ENCODE peak calls at places on chromosomes 12 and 14, in eight cellular contexts. One of them, this sample, is unnamed.

GRCh38 chr12:27975222-27976136 is 2.9 kb upstream of the PTHLH start:
- DNase-seq in cardiac fibroblast: peak
- DNase-seq in progenitor cell of endocrine pancreas: peak
- DNase-seq in HL-60: no peak
- DNase-seq in iris pigment epithelial cell: peak
- DNase-seq in renal cortical epithelial cell: peak
- DNase-seq in stimulated activated CD4-positive, alpha-beta T cell treated with anti-CD3 and anti-CD28 coated beads, Interleukin-1b, Interleukin-23, amount 100 ng/mL, for 24 hours: no peak
- DNase-seq in AML-193: no peak
- DNase-seq in this sample: no peak

GRCh38 chr12:110826592-110827200 is 20.1 kb upstream of the CCDC63 start:
- DNase-seq in HL-60: peak
- DNase-seq in AML-193: peak
- DNase-seq in stimulated activated CD4-positive, alpha-beta T cell treated with anti-CD3 and anti-CD28 coated beads, Interleukin-1b, Interleukin-23, amount 100 ng/mL, for 24 hours: peak
- DNase-seq in cardiac fibroblast: peak
- DNase-seq in iris pigment epithelial cell: peak
- DNase-seq in renal cortical epithelial cell: peak
- DNase-seq in progenitor cell of endocrine pancreas: peak
- DNase-seq in this sample: peak

GRCh38 chr12:55700255-55701018 is 7.3 kb downstream of the ITGA7 start:
- DNase-seq in stimulated activated CD4-positive, alpha-beta T cell treated with anti-CD3 and anti-CD28 coated beads, Interleukin-1b, Interleukin-23, amount 100 ng/mL, for 24 hours: no peak
- DNase-seq in progenitor cell of endocrine pancreas: no peak
- DNase-seq in cardiac fibroblast: no peak
- DNase-seq in HL-60: peak
- DNase-seq in AML-193: peak
- DNase-seq in iris pigment epithelial cell: no peak
- DNase-seq in renal cortical epithelial cell: no peak
- DNase-seq in this sample: no peak

GRCh38 chr12:111745201-111745600 is 21.5 kb upstream of the ALDH2 start:
- DNase-seq in progenitor cell of endocrine pancreas: no peak
- DNase-seq in cardiac fibroblast: no peak
- DNase-seq in renal cortical epithelial cell: no peak
- DNase-seq in AML-193: no peak
- DNase-seq in iris pigment epithelial cell: no peak
- DNase-seq in stimulated activated CD4-positive, alpha-beta T cell treated with anti-CD3 and anti-CD28 coated beads, Interleukin-1b, Interleukin-23, amount 100 ng/mL, for 24 hours: no peak
- DNase-seq in HL-60: no peak
- DNase-seq in this sample: no peak

GRCh38 chr14:104660597-104660996 is 28.8 kb upstream of the INF2 start:
- DNase-seq in progenitor cell of endocrine pancreas: no peak
- DNase-seq in cardiac fibroblast: no peak
- DNase-seq in HL-60: no peak
- DNase-seq in stimulated activated CD4-positive, alpha-beta T cell treated with anti-CD3 and anti-CD28 coated beads, Interleukin-1b, Interleukin-23, amount 100 ng/mL, for 24 hours: no peak
- DNase-seq in AML-193: no peak
- DNase-seq in iris pigment epithelial cell: no peak
- DNase-seq in renal cortical epithelial cell: no peak
- DNase-seq in this sample: no peak

GRCh38 chr12:1630827-1631591 is 2.0 kb downstream of the WNT5B start:
- DNase-seq in AML-193: no peak
- DNase-seq in stimulated activated CD4-positive, alpha-beta T cell treated with anti-CD3 and anti-CD28 coated beads, Interleukin-1b, Interleukin-23, amount 100 ng/mL, for 24 hours: no peak
- DNase-seq in renal cortical epithelial cell: no peak
- DNase-seq in progenitor cell of endocrine pancreas: no peak
- DNase-seq in cardiac fibroblast: peak
- DNase-seq in HL-60: no peak
- DNase-seq in iris pigment epithelial cell: peak
- DNase-seq in this sample: no peak

GRCh38 chr12:133129368-133130037 is 571 bp downstream of the ZNF891 start:
- DNase-seq in stimulated activated CD4-positive, alpha-beta T cell treated with anti-CD3 and anti-CD28 coated beads, Interleukin-1b, Interleukin-23, amount 100 ng/mL, for 24 hours: no peak
- DNase-seq in cardiac fibroblast: peak
- DNase-seq in renal cortical epithelial cell: peak
- DNase-seq in HL-60: no peak
- DNase-seq in iris pigment epithelial cell: peak
- DNase-seq in progenitor cell of endocrine pancreas: no peak
- DNase-seq in AML-193: no peak
- DNase-seq in this sample: no peak

GRCh38 chr14:81303258-81303935 is 82.6 kb upstream of the GTF2A1 start:
- DNase-seq in progenitor cell of endocrine pancreas: peak
- DNase-seq in AML-193: peak
- DNase-seq in cardiac fibroblast: no peak
- DNase-seq in renal cortical epithelial cell: peak
- DNase-seq in HL-60: peak
- DNase-seq in stimulated activated CD4-positive, alpha-beta T cell treated with anti-CD3 and anti-CD28 coated beads, Interleukin-1b, Interleukin-23, amount 100 ng/mL, for 24 hours: no peak
- DNase-seq in iris pigment epithelial cell: no peak
- DNase-seq in this sample: peak

GRCh38 chr12:42468853-42469252 is 120.7 kb downstream of the PRICKLE1 start:
- DNase-seq in renal cortical epithelial cell: no peak
- DNase-seq in cardiac fibroblast: no peak
- DNase-seq in stimulated activated CD4-positive, alpha-beta T cell treated with anti-CD3 and anti-CD28 coated beads, Interleukin-1b, Interleukin-23, amount 100 ng/mL, for 24 hours: no peak
- DNase-seq in iris pigment epithelial cell: no peak
- DNase-seq in HL-60: no peak
- DNase-seq in progenitor cell of endocrine pancreas: no peak
- DNase-seq in AML-193: no peak
- DNase-seq in this sample: no peak

GRCh38 chr14:51401756-51402155 is 161.7 kb downstream of the TMX1 start:
- DNase-seq in iris pigment epithelial cell: no peak
- DNase-seq in cardiac fibroblast: no peak
- DNase-seq in AML-193: no peak
- DNase-seq in progenitor cell of endocrine pancreas: no peak
- DNase-seq in stimulated activated CD4-positive, alpha-beta T cell treated with anti-CD3 and anti-CD28 coated beads, Interleukin-1b, Interleukin-23, amount 100 ng/mL, for 24 hours: no peak
- DNase-seq in HL-60: no peak
- DNase-seq in renal cortical epithelial cell: no peak
- DNase-seq in this sample: no peak

GRCh38 chr12:59036973-59037807 is 116.9 kb upstream of the LRIG3 start:
- DNase-seq in renal cortical epithelial cell: peak
- DNase-seq in progenitor cell of endocrine pancreas: no peak
- DNase-seq in iris pigment epithelial cell: peak
- DNase-seq in cardiac fibroblast: peak
- DNase-seq in stimulated activated CD4-positive, alpha-beta T cell treated with anti-CD3 and anti-CD28 coated beads, Interleukin-1b, Interleukin-23, amount 100 ng/mL, for 24 hours: no peak
- DNase-seq in AML-193: no peak
- DNase-seq in HL-60: no peak
- DNase-seq in this sample: no peak

GRCh38 chr12:116299064-116299463 is 21.6 kb upstream of the MED13L start:
- DNase-seq in stimulated activated CD4-positive, alpha-beta T cell treated with anti-CD3 and anti-CD28 coated beads, Interleukin-1b, Interleukin-23, amount 100 ng/mL, for 24 hours: no peak
- DNase-seq in iris pigment epithelial cell: no peak
- DNase-seq in AML-193: no peak
- DNase-seq in progenitor cell of endocrine pancreas: no peak
- DNase-seq in renal cortical epithelial cell: no peak
- DNase-seq in cardiac fibroblast: no peak
- DNase-seq in HL-60: no peak
- DNase-seq in this sample: no peak

GRCh38 chr14:87161502-87161901 is 831.5 kb downstream of the GALC start:
- DNase-seq in AML-193: no peak
- DNase-seq in renal cortical epithelial cell: no peak
- DNase-seq in cardiac fibroblast: no peak
- DNase-seq in iris pigment epithelial cell: no peak
- DNase-seq in progenitor cell of endocrine pancreas: no peak
- DNase-seq in HL-60: no peak
- DNase-seq in stimulated activated CD4-positive, alpha-beta T cell treated with anti-CD3 and anti-CD28 coated beads, Interleukin-1b, Interleukin-23, amount 100 ng/mL, for 24 hours: no peak
- DNase-seq in this sample: no peak

GRCh38 chr12:69987453-69988102 is 162.6 kb downstream of the MYRFL start:
- DNase-seq in cardiac fibroblast: peak
- DNase-seq in AML-193: no peak
- DNase-seq in HL-60: no peak
- DNase-seq in stimulated activated CD4-positive, alpha-beta T cell treated with anti-CD3 and anti-CD28 coated beads, Interleukin-1b, Interleukin-23, amount 100 ng/mL, for 24 hours: no peak
- DNase-seq in iris pigment epithelial cell: peak
- DNase-seq in progenitor cell of endocrine pancreas: no peak
- DNase-seq in renal cortical epithelial cell: peak
- DNase-seq in this sample: no peak

GRCh38 chr14:56005580-56006053 is 112.6 kb upstream of the PELI2 start:
- DNase-seq in stimulated activated CD4-positive, alpha-beta T cell treated with anti-CD3 and anti-CD28 coated beads, Interleukin-1b, Interleukin-23, amount 100 ng/mL, for 24 hours: no peak
- DNase-seq in AML-193: no peak
- DNase-seq in HL-60: no peak
- DNase-seq in renal cortical epithelial cell: peak
- DNase-seq in progenitor cell of endocrine pancreas: no peak
- DNase-seq in iris pigment epithelial cell: no peak
- DNase-seq in cardiac fibroblast: no peak
- DNase-seq in this sample: no peak

GRCh38 chr12:89733579-89734201 is 25.1 kb upstream of the ATP2B1 start:
- DNase-seq in AML-193: peak
- DNase-seq in cardiac fibroblast: peak
- DNase-seq in renal cortical epithelial cell: peak
- DNase-seq in iris pigment epithelial cell: peak
- DNase-seq in stimulated activated CD4-positive, alpha-beta T cell treated with anti-CD3 and anti-CD28 coated beads, Interleukin-1b, Interleukin-23, amount 100 ng/mL, for 24 hours: no peak
- DNase-seq in progenitor cell of endocrine pancreas: no peak
- DNase-seq in HL-60: peak
- DNase-seq in this sample: no peak

GRCh38 chr14:71541973-71542730 is 390.1 kb upstream of the RGS6 start:
- DNase-seq in renal cortical epithelial cell: no peak
- DNase-seq in stimulated activated CD4-positive, alpha-beta T cell treated with anti-CD3 and anti-CD28 coated beads, Interleukin-1b, Interleukin-23, amount 100 ng/mL, for 24 hours: no peak
- DNase-seq in progenitor cell of endocrine pancreas: no peak
- DNase-seq in AML-193: no peak
- DNase-seq in cardiac fibroblast: no peak
- DNase-seq in iris pigment epithelial cell: no peak
- DNase-seq in HL-60: peak
- DNase-seq in this sample: no peak

GRCh38 chr14:74942608-74943007 is 12.8 kb downstream of the PGF start:
- DNase-seq in progenitor cell of endocrine pancreas: no peak
- DNase-seq in cardiac fibroblast: no peak
- DNase-seq in HL-60: no peak
- DNase-seq in stimulated activated CD4-positive, alpha-beta T cell treated with anti-CD3 and anti-CD28 coated beads, Interleukin-1b, Interleukin-23, amount 100 ng/mL, for 24 hours: no peak
- DNase-seq in iris pigment epithelial cell: no peak
- DNase-seq in AML-193: no peak
- DNase-seq in renal cortical epithelial cell: no peak
- DNase-seq in this sample: no peak

This sample was measured in lung.